ENCODE peak calls at places on chromosome 11, in six cellular contexts. One of them, this sample, is unnamed.

GRCh38 chr11:68783216-68783821 is 32.0 kb upstream of the TESMIN start:
- DNase-seq in A549: no peak
- DNase-seq in right cardiac atrium: peak; percentile 79
- DNase-seq in Karpas-422: no peak
- DNase-seq in ovary: no peak
- DNase-seq in CD4-positive, alpha-beta memory T cell: no peak
- DNase-seq in this sample: no peak

GRCh38 chr11:20109731-20110445 is 50.4 kb downstream of the DBX1 start:
- DNase-seq in A549: no peak
- DNase-seq in right cardiac atrium: no peak
- DNase-seq in Karpas-422: no peak
- DNase-seq in ovary: no peak
- DNase-seq in CD4-positive, alpha-beta memory T cell: no peak
- DNase-seq in this sample: no peak

GRCh38 chr11:73230276-73230875 is 12.3 kb downstream of the P2RY2 start:
- DNase-seq in A549: no peak
- DNase-seq in right cardiac atrium: no peak
- DNase-seq in Karpas-422: no peak
- DNase-seq in ovary: peak; percentile 13
- DNase-seq in CD4-positive, alpha-beta memory T cell: no peak
- DNase-seq in this sample: peak; percentile 39

GRCh38 chr11:134532921-134533421 is 120.9 kb upstream of the B3GAT1 start:
- DNase-seq in A549: no peak
- DNase-seq in right cardiac atrium: no peak
- DNase-seq in Karpas-422: no peak
- DNase-seq in ovary: no peak
- DNase-seq in CD4-positive, alpha-beta memory T cell: no peak
- DNase-seq in this sample: peak; percentile 61

GRCh38 chr11:10139656-10140055 is 154.4 kb downstream of the SBF2 start:
- DNase-seq in A549: no peak
- DNase-seq in right cardiac atrium: no peak
- DNase-seq in Karpas-422: no peak
- DNase-seq in ovary: no peak
- DNase-seq in CD4-positive, alpha-beta memory T cell: no peak
- DNase-seq in this sample: no peak

GRCh38 chr11:96607890-96608558 is 218.2 kb downstream of the JRKL start:
- DNase-seq in A549: no peak
- DNase-seq in right cardiac atrium: no peak
- DNase-seq in Karpas-422: no peak
- DNase-seq in ovary: no peak
- DNase-seq in CD4-positive, alpha-beta memory T cell: no peak
- DNase-seq in this sample: no peak

GRCh38 chr11:103484545-103484944 is 375.3 kb downstream of the DYNC2H1 start:
- DNase-seq in A549: peak; percentile 2
- DNase-seq in right cardiac atrium: no peak
- DNase-seq in Karpas-422: peak; percentile 52
- DNase-seq in ovary: no peak
- DNase-seq in CD4-positive, alpha-beta memory T cell: no peak
- DNase-seq in this sample: no peak

GRCh38 chr11:21552910-21553309 is 640.0 kb upstream of the ANO5 start:
- DNase-seq in A549: no peak
- DNase-seq in right cardiac atrium: no peak
- DNase-seq in Karpas-422: no peak
- DNase-seq in ovary: no peak
- DNase-seq in CD4-positive, alpha-beta memory T cell: no peak
- DNase-seq in this sample: no peak

GRCh38 chr11:115741376-115741775 is 237.2 kb upstream of the CADM1 start:
- DNase-seq in A549: no peak
- DNase-seq in right cardiac atrium: no peak
- DNase-seq in Karpas-422: no peak
- DNase-seq in ovary: no peak
- DNase-seq in CD4-positive, alpha-beta memory T cell: no peak
- DNase-seq in this sample: no peak

GRCh38 chr11:63769719-63770443 is 1.3 kb upstream of the ZFTA start:
- DNase-seq in A549: no peak
- DNase-seq in right cardiac atrium: no peak
- DNase-seq in Karpas-422: peak; percentile 37
- DNase-seq in ovary: no peak
- DNase-seq in CD4-positive, alpha-beta memory T cell: no peak
- DNase-seq in this sample: peak; percentile 67

GRCh38 chr11:113270080-113270479 is 44.3 kb upstream of the TTC12 start:
- DNase-seq in A549: no peak
- DNase-seq in right cardiac atrium: no peak
- DNase-seq in Karpas-422: no peak
- DNase-seq in ovary: no peak
- DNase-seq in CD4-positive, alpha-beta memory T cell: no peak
- DNase-seq in this sample: no peak

GRCh38 chr11:14566331-14567063 is 46.3 kb upstream of the PSMA1 start:
- DNase-seq in A549: no peak
- DNase-seq in right cardiac atrium: no peak
- DNase-seq in Karpas-422: no peak
- DNase-seq in ovary: no peak
- DNase-seq in CD4-positive, alpha-beta memory T cell: no peak
- DNase-seq in this sample: no peak

GRCh38 chr11:7600205-7600775 is 73.0 kb downstream of the CYB5R2 start:
- DNase-seq in A549: peak; percentile 22
- DNase-seq in right cardiac atrium: no peak
- DNase-seq in Karpas-422: no peak
- DNase-seq in ovary: no peak
- DNase-seq in CD4-positive, alpha-beta memory T cell: no peak
- DNase-seq in this sample: peak; percentile 85

GRCh38 chr11:59223611-59224010 is 10.9 kb upstream of the MPEG1 start:
- DNase-seq in A549: no peak
- DNase-seq in right cardiac atrium: no peak
- DNase-seq in Karpas-422: no peak
- DNase-seq in ovary: no peak
- DNase-seq in CD4-positive, alpha-beta memory T cell: no peak
- DNase-seq in this sample: no peak

GRCh38 chr11:8250981-8251620 is 12.6 kb downstream of the LMO1 start:
- DNase-seq in A549: no peak
- DNase-seq in right cardiac atrium: no peak
- DNase-seq in Karpas-422: no peak
- DNase-seq in ovary: peak; percentile 16
- DNase-seq in CD4-positive, alpha-beta memory T cell: no peak
- DNase-seq in this sample: peak; percentile 40

GRCh38 chr11:16191212-16191851 is 165.0 kb downstream of the SOX6 start:
- DNase-seq in A549: no peak
- DNase-seq in right cardiac atrium: no peak
- DNase-seq in Karpas-422: peak; percentile 43
- DNase-seq in ovary: no peak
- DNase-seq in CD4-positive, alpha-beta memory T cell: no peak
- DNase-seq in this sample: no peak

GRCh38 chr11:76339217-76339616 is 41.7 kb downstream of the THAP12 start:
- DNase-seq in A549: no peak
- DNase-seq in right cardiac atrium: peak; percentile 83
- DNase-seq in Karpas-422: no peak
- DNase-seq in ovary: no peak
- DNase-seq in CD4-positive, alpha-beta memory T cell: no peak
- DNase-seq in this sample: peak; percentile 89

GRCh38 chr11:71913716-71914115 is 14.7 kb downstream of the XNDC1N start:
- DNase-seq in A549: no peak
- DNase-seq in right cardiac atrium: no peak
- DNase-seq in Karpas-422: no peak
- DNase-seq in ovary: no peak
- DNase-seq in CD4-positive, alpha-beta memory T cell: no peak
- DNase-seq in this sample: no peak

GRCh38 chr11:1782831-1783724 is 19.4 kb upstream of the CTSD start:
- DNase-seq in A549: no peak
- DNase-seq in right cardiac atrium: no peak
- DNase-seq in Karpas-422: no peak
- DNase-seq in ovary: no peak
- DNase-seq in CD4-positive, alpha-beta memory T cell: no peak
- DNase-seq in this sample: no peak

GRCh38 chr11:2883717-2884423 is 1.7 kb downstream of the CDKN1C start:
- DNase-seq in A549: no peak
- DNase-seq in right cardiac atrium: peak; percentile 85
- DNase-seq in Karpas-422: no peak
- DNase-seq in ovary: peak; percentile 82
- DNase-seq in CD4-positive, alpha-beta memory T cell: no peak
- DNase-seq in this sample: no peak

GRCh38 chr11:36092314-36093030 is 148.6 kb downstream of the LDLRAD3 start:
- DNase-seq in A549: no peak
- DNase-seq in right cardiac atrium: no peak
- DNase-seq in Karpas-422: no peak
- DNase-seq in ovary: no peak
- DNase-seq in CD4-positive, alpha-beta memory T cell: no peak
- DNase-seq in this sample: no peak

GRCh38 chr11:68214173-68215086 is 1.3 kb upstream of the KMT5B start:
- DNase-seq in A549: no peak
- DNase-seq in right cardiac atrium: peak; percentile 76
- DNase-seq in Karpas-422: no peak
- DNase-seq in ovary: peak; percentile 64
- DNase-seq in CD4-positive, alpha-beta memory T cell: no peak
- DNase-seq in this sample: no peak

GRCh38 chr11:129042503-129042902 is 99.8 kb upstream of the TP53AIP1 start:
- DNase-seq in A549: no peak
- DNase-seq in right cardiac atrium: no peak
- DNase-seq in Karpas-422: no peak
- DNase-seq in ovary: no peak
- DNase-seq in CD4-positive, alpha-beta memory T cell: no peak
- DNase-seq in this sample: no peak

DNA sequence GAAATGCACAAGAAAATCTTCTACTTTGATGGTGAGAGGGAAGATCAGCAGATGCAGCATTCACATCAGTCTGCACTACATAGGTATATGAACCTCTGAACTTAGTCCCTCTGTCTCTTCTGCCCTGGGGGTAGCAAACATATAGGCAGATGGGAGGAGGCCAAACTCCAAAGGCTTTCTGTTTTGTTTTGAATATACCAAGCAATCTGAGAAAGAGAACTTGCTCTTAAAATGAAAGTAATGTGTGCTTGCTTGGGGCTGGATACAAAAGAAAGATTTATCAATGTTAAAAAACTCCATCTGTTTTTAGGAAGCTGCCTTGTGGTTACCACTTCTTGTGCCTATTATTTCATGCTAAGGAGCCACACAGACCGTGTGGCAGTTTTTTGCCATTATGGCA is 124.5 kb downstream of the APIP start:
- DNase-seq in A549: no peak
- DNase-seq in right cardiac atrium: no peak
- DNase-seq in Karpas-422: no peak
- DNase-seq in ovary: no peak
- DNase-seq in CD4-positive, alpha-beta memory T cell: no peak
- DNase-seq in this sample: no peak
- H3K4me3 ChIP-seq in A549: no peak overlapping the region
- H3K4me3 ChIP-seq in right cardiac atrium: no peak overlapping the region
- H3K4me3 ChIP-seq in Karpas-422: no peak overlapping the region
- H3K4me3 ChIP-seq in ovary: no peak overlapping the region
- H3K4me3 ChIP-seq in CD4-positive, alpha-beta memory T cell: no peak overlapping the region
- H3K4me3 ChIP-seq in this sample: no peak overlapping the region

GRCh38 chr11:47332303-47332711 is 20.2 kb downstream of the MYBPC3 start:
- DNase-seq in A549: no peak
- DNase-seq in right cardiac atrium: peak; percentile 67
- DNase-seq in Karpas-422: no peak
- DNase-seq in ovary: no peak
- DNase-seq in CD4-positive, alpha-beta memory T cell: no peak
- DNase-seq in this sample: no peak
- H3K27ac ChIP-seq in A549: no peak overlapping the region
- H3K27ac ChIP-seq in right cardiac atrium: no peak overlapping the region
- H3K27ac ChIP-seq in Karpas-422: no peak overlapping the region
- H3K27ac ChIP-seq in ovary: no peak overlapping the region
- H3K27ac ChIP-seq in CD4-positive, alpha-beta memory T cell: no peak overlapping the region
- H3K27ac ChIP-seq in this sample: no peak overlapping the region

DNA sequence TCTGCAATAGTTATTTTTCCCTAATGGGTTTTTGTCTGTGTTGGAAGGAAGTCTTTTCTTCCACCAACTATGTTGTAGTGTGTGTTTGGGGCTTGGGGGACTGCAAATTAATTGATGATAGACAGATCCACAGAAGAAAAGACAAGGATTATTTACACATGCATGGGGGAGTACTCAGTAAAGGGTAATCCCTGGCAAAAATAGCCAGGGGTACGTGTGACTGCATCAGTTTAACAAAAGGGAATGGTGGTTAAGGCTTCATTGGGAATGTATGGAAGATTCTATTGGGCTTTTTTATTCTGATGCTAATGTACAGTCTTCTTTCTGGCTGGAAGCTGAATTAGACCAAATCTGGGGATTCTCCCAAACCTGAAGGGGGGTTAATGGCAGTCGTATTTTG is 20.2 kb upstream of the FEZ1 start:
- DNase-seq in A549: no peak
- DNase-seq in right cardiac atrium: no peak
- DNase-seq in Karpas-422: no peak
- DNase-seq in ovary: no peak
- DNase-seq in CD4-positive, alpha-beta memory T cell: no peak
- DNase-seq in this sample: no peak
- H3K4me3 ChIP-seq in A549: no peak overlapping the region
- H3K4me3 ChIP-seq in right cardiac atrium: no peak overlapping the region
- H3K4me3 ChIP-seq in Karpas-422: no peak overlapping the region
- H3K4me3 ChIP-seq in ovary: no peak overlapping the region
- H3K4me3 ChIP-seq in CD4-positive, alpha-beta memory T cell: no peak overlapping the region
- H3K4me3 ChIP-seq in this sample: no peak overlapping the region

DNA sequence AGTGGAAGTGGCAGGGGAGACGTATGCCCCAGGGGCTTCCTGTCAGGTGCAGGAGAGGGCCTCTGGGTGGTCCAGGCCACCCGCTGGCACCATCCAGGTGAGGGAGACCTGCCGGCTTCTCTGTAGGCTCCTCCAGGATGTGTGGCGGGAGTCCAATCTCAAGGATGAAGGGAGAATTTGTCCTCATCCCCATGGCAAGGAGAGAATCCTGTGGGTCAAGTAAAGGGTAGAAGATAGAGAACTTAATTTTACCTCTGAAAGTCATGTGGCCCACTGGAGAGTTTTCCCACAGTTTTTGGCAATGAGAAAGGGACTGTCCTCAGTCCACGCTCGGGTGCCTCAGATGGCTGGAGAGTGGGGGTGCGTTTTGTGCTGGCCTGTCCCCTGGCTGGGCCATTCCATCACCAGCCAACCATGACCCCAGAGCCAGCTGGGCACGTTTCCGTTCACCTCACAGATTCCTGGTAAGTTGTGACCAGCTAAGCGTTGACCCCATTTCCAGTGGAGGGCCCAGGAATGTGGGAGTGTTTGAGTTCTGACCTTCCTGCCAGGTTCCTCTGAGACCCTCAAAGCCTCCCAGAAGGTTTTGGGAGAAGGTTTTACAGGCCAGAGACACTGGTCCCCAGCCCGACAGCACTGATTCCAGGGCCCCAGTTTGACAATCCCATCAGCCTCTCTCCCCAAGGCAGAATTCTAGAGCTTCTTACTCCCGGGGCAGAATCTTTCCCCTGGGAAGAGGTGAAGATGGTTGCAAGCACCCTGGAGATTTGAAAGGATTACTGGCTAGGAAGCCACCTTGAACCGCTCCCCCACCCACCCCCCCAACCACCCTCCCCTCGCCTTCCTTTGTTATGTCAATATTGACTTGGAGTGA is 2.6 kb downstream of the OVOL1 start:
- DNase-seq in A549: no peak
- DNase-seq in right cardiac atrium: no peak
- DNase-seq in Karpas-422: no peak
- DNase-seq in ovary: no peak
- DNase-seq in CD4-positive, alpha-beta memory T cell: no peak
- DNase-seq in this sample: no peak
- H3K27ac ChIP-seq in A549: no peak overlapping the region
- H3K27ac ChIP-seq in right cardiac atrium: no peak overlapping the region
- H3K27ac ChIP-seq in Karpas-422: no peak overlapping the region
- H3K27ac ChIP-seq in ovary: no peak overlapping the region
- H3K27ac ChIP-seq in CD4-positive, alpha-beta memory T cell: no peak overlapping the region
- H3K27ac ChIP-seq in this sample: no peak overlapping the region